ENCODE peak calls at places on chromosomes 1 and 21, in ten cellular contexts. Y is Right ventricle myocardium inferior; E is activated naive CD4-positive, alpha-beta T cell treated with anti-CD3 and anti-CD28 coated beads, Interleukin-2, amount 50 U/mL, for 72 hours; C is foreskin keratinocyte; L is T-helper 17 cell; T is left cardiac atrium; X is mucosa of descending colon; Z is activated CD8-positive, alpha-beta T cell treated with anti-CD3 and anti-CD28 coated beads for 36 hours; I is lower lobe of right lung; U is lung. S is an unnamed sample.

GRCh38 chr1:113283914-113284313 is 106.4 kb upstream of the MAGI3 start:
- ATAC-seq in E (no peak), X (no peak), Y (no peak), C (no peak), L (no peak), U (no peak), Z (no peak), T (no peak), I (no peak), S (no peak)

GRCh38 chr1:94094466-94095111 is 26.4 kb downstream of the ABCA4 start:
- ATAC-seq in T (peak), C (no peak), Y (peak), Z (no peak), L (no peak), X (peak), U (peak), E (no peak), I (peak), S (peak)

GRCh38 chr1:27349784-27350672 is 8.2 kb downstream of the SYTL1 start:
- ATAC-seq in I (peak), Z (peak), T (peak), L (peak), C (peak), E (peak), U (peak), X (peak), Y (peak), S (peak)

GRCh38 chr1:246332078-246332477 is 175.0 kb downstream of the SMYD3 start:
- ATAC-seq in C (no peak), X (no peak), E (peak), U (no peak), T (no peak), Y (no peak), I (no peak), L (no peak), Z (peak), S (no peak)

GRCh38 chr1:230140221-230141001 is 73.4 kb downstream of the GALNT2 start:
- ATAC-seq in X (peak), Y (peak), U (no peak), C (peak), Z (no peak), L (no peak), I (no peak), T (peak), E (peak), S (peak)

GRCh38 chr1:112064344-112064743 is 74.9 kb upstream of the KCND3 start:
- ATAC-seq in T (no peak), Z (no peak), U (no peak), C (no peak), Y (no peak), I (no peak), X (no peak), L (no peak), E (no peak), S (no peak)

GRCh38 chr1:53600486-53600885 is 138.5 kb downstream of the GLIS1 start:
- ATAC-seq in T (no peak), E (peak), Y (no peak), X (peak), I (peak), C (no peak), L (no peak), Z (peak), U (no peak), S (no peak)

GRCh38 chr1:163596541-163597258 is 274.9 kb downstream of the NUF2 start:
- ATAC-seq in X (no peak), E (no peak), Y (no peak), U (no peak), T (no peak), C (no peak), I (no peak), Z (no peak), L (no peak), S (peak)

GRCh38 chr1:85332575-85332974 is 56.1 kb upstream of the BCL10 start:
- ATAC-seq in X (no peak), C (no peak), E (no peak), U (no peak), T (no peak), L (no peak), I (no peak), Y (no peak), Z (no peak), S (peak)

GRCh38 chr1:174742805-174743653 is 256.7 kb upstream of the CACYBP start:
- ATAC-seq in Z (no peak), Y (no peak), X (no peak), U (no peak), L (no peak), I (no peak), T (no peak), E (no peak), C (peak), S (no peak)

GRCh38 chr21:32940079-32941014 is 85.4 kb upstream of the OLIG2 start:
- ATAC-seq in T (peak), Y (no peak), C (peak), I (peak), E (peak), L (peak), U (peak), X (peak), Z (peak), S (peak)

GRCh38 chr21:25857308-25858099 is 122.7 kb downstream of the GABPA start:
- ATAC-seq in Z (no peak), L (no peak), I (no peak), Y (no peak), C (no peak), X (no peak), U (no peak), T (no peak), E (no peak), S (no peak)